ENCODE peak calls at places on chromosomes 3 and 15, in ten cellular contexts. N is NCI-H460; T is aorta; Q is fibroblast of pulmonary artery; W is DMS153; C is adipocyte; S is anterior cingulate cortex; Y is cardiac muscle cell; G is stimulated activated CD4-positive, alpha-beta T cell treated with anti-CD3 and anti-CD28 coated beads, Interleukin-15, amount 100 ng/mL, for 1 hour; L is left cardiac atrium. A is an unnamed sample.

GRCh38 chr3:155332668-155333160 is 39.2 kb upstream of the STRIT1 start:
- DNase-seq in Q (no peak), N (no peak), L (no peak), S (no peak), W (no peak), C (no peak), G (no peak), T (no peak), Y (no peak), A (no peak)

GRCh38 chr3:196602673-196603072 is 34.2 kb downstream of the FBXO45 start:
- DNase-seq in W (no peak), C (no peak), N (no peak), Q (no peak), Y (no peak), L (no peak), G (no peak), S (no peak), T (no peak), A (no peak)

GRCh38 chr3:5891721-5892120 is 704.2 kb downstream of the EDEM1 start:
- DNase-seq in N (no peak), W (no peak), Q (no peak), T (no peak), C (no peak), L (no peak), S (no peak), G (no peak), Y (no peak), A (no peak)

GRCh38 chr15:64233299-64233698 is 70.5 kb upstream of the PPIB start:
- DNase-seq in G (no peak), Y (no peak), T (no peak), C (no peak), N (no peak), W (no peak), S (no peak), L (no peak), Q (no peak), A (no peak)

GRCh38 chr3:131535596-131535995 is 32.8 kb upstream of the MRPL3 start:
- DNase-seq in T (no peak), L (no peak), N (no peak), G (no peak), C (peak), W (no peak), S (no peak), Q (no peak), Y (no peak), A (no peak)

GRCh38 chr3:54873059-54873695 is 54.7 kb downstream of the LRTM1 start:
- DNase-seq in N (no peak), W (no peak), S (no peak), Y (no peak), G (no peak), T (no peak), Q (no peak), L (no peak), C (no peak), A (no peak)

GRCh38 chr3:123642182-123642956 is 57.5 kb upstream of the HACD2 start:
- DNase-seq in W (peak), Q (peak), Y (peak), C (peak), L (peak), G (peak), T (peak), S (no peak), N (peak), A (peak)

GRCh38 chr3:188577539-188577938 is 423.6 kb downstream of the LPP start:
- DNase-seq in Y (no peak), L (no peak), S (no peak), Q (no peak), T (no peak), C (no peak), G (no peak), W (no peak), N (no peak), A (no peak)

GRCh38 chr3:14152233-14152962 is 26.0 kb downstream of the XPC start:
- DNase-seq in G (no peak), Y (peak), S (no peak), L (no peak), Q (no peak), N (no peak), C (no peak), W (no peak), T (no peak), A (no peak)

GRCh38 chr3:82761858-82762257 is 1000.4 kb upstream of the GBE1 start:
- DNase-seq in S (no peak), C (no peak), T (no peak), G (no peak), N (no peak), L (no peak), Q (no peak), W (no peak), Y (no peak), A (no peak)

GRCh38 chr15:96360581-96361308 is 30.2 kb downstream of the NR2F2 start:
- DNase-seq in Y (no peak), C (no peak), W (no peak), G (no peak), L (no peak), Q (no peak), S (no peak), T (no peak), N (no peak), A (no peak)

GRCh38 chr3:89179355-89179997 is 72.1 kb downstream of the EPHA3 start:
- DNase-seq in W (no peak), L (no peak), T (no peak), G (no peak), S (no peak), N (no peak), C (peak), Q (no peak), Y (peak), A (no peak)